ENCODE peak calls at places on chromosomes 11 and 22, in four cellular contexts. One of them, this sample, is unnamed.

GRCh38 chr22:29733362-29734322 is 13.8 kb downstream of the CABP7 start:
- DNase-seq in H9: no peak
- DNase-seq in transverse colon: peak; percentile 33
- DNase-seq in adrenal gland: peak; percentile 91
- DNase-seq in this sample: peak; percentile 60

GRCh38 chr11:38416141-38416540 is 1818.1 kb upstream of the RAG2 start:
- DNase-seq in transverse colon: no peak
- DNase-seq in adrenal gland: no peak
- DNase-seq in H9: no peak
- DNase-seq in this sample: no peak

GRCh38 chr11:130726234-130726559 is 190.1 kb downstream of the SNX19 start:
- DNase-seq in adrenal gland: no peak
- DNase-seq in H9: no peak
- DNase-seq in transverse colon: peak; percentile 13
- DNase-seq in this sample: no peak

GRCh38 chr22:19885841-19886592 is 31.3 kb upstream of the GNB1L start:
- DNase-seq in adrenal gland: no peak
- DNase-seq in H9: no peak
- DNase-seq in transverse colon: no peak
- DNase-seq in this sample: no peak

GRCh38 chr22:49623715-49624114 is 204.0 kb downstream of the BRD1 start:
- DNase-seq in adrenal gland: no peak
- DNase-seq in H9: no peak
- DNase-seq in transverse colon: no peak
- DNase-seq in this sample: peak; percentile 0

GRCh38 chr11:1889941-1890855 is 1.5 kb downstream of the PRR33 start:
- DNase-seq in adrenal gland: no peak
- DNase-seq in transverse colon: no peak
- DNase-seq in H9: no peak
- DNase-seq in this sample: no peak

GRCh38 chr22:42174062-42174461 is 43.5 kb upstream of the CYP2D6 start:
- DNase-seq in adrenal gland: no peak
- DNase-seq in transverse colon: no peak
- DNase-seq in H9: no peak
- DNase-seq in this sample: no peak

GRCh38 chr11:83364500-83365059 is 78.4 kb upstream of the CCDC90B start:
- DNase-seq in transverse colon: no peak
- DNase-seq in adrenal gland: no peak
- DNase-seq in H9: no peak
- DNase-seq in this sample: no peak

GRCh38 chr11:11510939-11511338 is 110.9 kb downstream of the GALNT18 start:
- DNase-seq in transverse colon: peak; percentile 37
- DNase-seq in H9: no peak
- DNase-seq in adrenal gland: peak; percentile 43
- DNase-seq in this sample: peak; percentile 15

GRCh38 chr11:34552270-34552669 is 38.7 kb upstream of the ELF5 start:
- DNase-seq in transverse colon: no peak
- DNase-seq in H9: no peak
- DNase-seq in adrenal gland: no peak
- DNase-seq in this sample: no peak

GRCh38 chr11:7143908-7144307 is 55.1 kb downstream of the RBMXL2 start:
- DNase-seq in transverse colon: no peak
- DNase-seq in adrenal gland: no peak
- DNase-seq in H9: no peak
- DNase-seq in this sample: no peak

GRCh38 chr11:124669193-124669592 is 4.3 kb downstream of the SIAE start:
- DNase-seq in H9: peak; percentile 51
- DNase-seq in transverse colon: peak; percentile 35
- DNase-seq in adrenal gland: peak; percentile 20
- DNase-seq in this sample: peak; percentile 46

GRCh38 chr11:94934836-94935235 is 38.5 kb downstream of the CWC15 start:
- DNase-seq in H9: no peak
- DNase-seq in transverse colon: no peak
- DNase-seq in adrenal gland: no peak
- DNase-seq in this sample: no peak

GRCh38 chr11:129589190-129589589 is 213.5 kb downstream of the BARX2 start:
- DNase-seq in adrenal gland: no peak
- DNase-seq in H9: peak; percentile 78
- DNase-seq in transverse colon: no peak
- DNase-seq in this sample: peak; percentile 15

GRCh38 chr22:44353063-44353440 is 40.3 kb upstream of the SHISAL1 start:
- DNase-seq in H9: no peak
- DNase-seq in adrenal gland: peak; percentile 2
- DNase-seq in transverse colon: no peak
- DNase-seq in this sample: no peak

GRCh38 chr11:95652002-95652472 is 137.5 kb downstream of the FAM76B start:
- DNase-seq in adrenal gland: no peak
- DNase-seq in transverse colon: no peak
- DNase-seq in H9: no peak
- DNase-seq in this sample: no peak

GRCh38 chr22:18114976-18115652 is 4.5 kb downstream of the TUBA8 start:
- DNase-seq in adrenal gland: no peak
- DNase-seq in H9: no peak
- DNase-seq in transverse colon: no peak
- DNase-seq in this sample: no peak

GRCh38 chr11:201936-202335 is 5.3 kb downstream of the BET1L start:
- DNase-seq in transverse colon: no peak
- DNase-seq in H9: no peak
- DNase-seq in adrenal gland: no peak
- DNase-seq in this sample: no peak

GRCh38 chr11:33094157-33094556 is 54.8 kb downstream of the TCP11L1 start:
- DNase-seq in H9: no peak
- DNase-seq in adrenal gland: no peak
- DNase-seq in transverse colon: no peak
- DNase-seq in this sample: no peak

GRCh38 chr11:3626250-3626960 is 15.4 kb downstream of the ART5 start:
- DNase-seq in adrenal gland: peak; percentile 51
- DNase-seq in transverse colon: peak; percentile 30
- DNase-seq in H9: peak; percentile 57
- DNase-seq in this sample: no peak

GRCh38 chr22:47658182-47658581 is 895.7 kb downstream of the TBC1D22A start:
- DNase-seq in H9: peak; percentile 10
- DNase-seq in adrenal gland: no peak
- DNase-seq in transverse colon: no peak
- DNase-seq in this sample: no peak

GRCh38 chr22:33114570-33114969 is 56.4 kb upstream of the SYN3 start:
- DNase-seq in adrenal gland: no peak
- DNase-seq in H9: no peak
- DNase-seq in transverse colon: no peak
- DNase-seq in this sample: no peak

GRCh38 chr11:123122341-123122740 is 60.4 kb upstream of the HSPA8 start:
- DNase-seq in H9: no peak
- DNase-seq in adrenal gland: peak; percentile 54
- DNase-seq in transverse colon: peak; percentile 21
- DNase-seq in this sample: no peak

GRCh38 chr11:88590366-88590765 is 252.8 kb upstream of the CTSC start:
- DNase-seq in transverse colon: no peak
- DNase-seq in adrenal gland: no peak
- DNase-seq in H9: no peak
- DNase-seq in this sample: no peak

GRCh38 chr11:70471254-70471653 is 72.9 kb downstream of the CTTN start:
- DNase-seq in transverse colon: no peak
- DNase-seq in adrenal gland: no peak
- DNase-seq in H9: peak; percentile 75
- DNase-seq in this sample: peak; percentile 55

GRCh38 chr11:125267548-125267947 is 103.0 kb downstream of the PKNOX2 start:
- DNase-seq in H9: no peak
- DNase-seq in adrenal gland: no peak
- DNase-seq in transverse colon: no peak
- DNase-seq in this sample: no peak

GRCh38 chr11:111370902-111371578 is 8.0 kb downstream of the POU2AF1 start:
- DNase-seq in adrenal gland: no peak
- DNase-seq in H9: no peak
- DNase-seq in transverse colon: no peak
- DNase-seq in this sample: no peak

GRCh38 chr22:26313291-26313690 is 115.8 kb upstream of the ASPHD2 start:
- DNase-seq in transverse colon: no peak
- DNase-seq in H9: no peak
- DNase-seq in adrenal gland: no peak
- DNase-seq in this sample: no peak
- TF ChIP-seq CTCF in transverse colon: no peak
- TF ChIP-seq CTCF in H9: no peak
- TF ChIP-seq CTCF in adrenal gland: no peak
- TF ChIP-seq CTCF in this sample: no peak

DNA sequence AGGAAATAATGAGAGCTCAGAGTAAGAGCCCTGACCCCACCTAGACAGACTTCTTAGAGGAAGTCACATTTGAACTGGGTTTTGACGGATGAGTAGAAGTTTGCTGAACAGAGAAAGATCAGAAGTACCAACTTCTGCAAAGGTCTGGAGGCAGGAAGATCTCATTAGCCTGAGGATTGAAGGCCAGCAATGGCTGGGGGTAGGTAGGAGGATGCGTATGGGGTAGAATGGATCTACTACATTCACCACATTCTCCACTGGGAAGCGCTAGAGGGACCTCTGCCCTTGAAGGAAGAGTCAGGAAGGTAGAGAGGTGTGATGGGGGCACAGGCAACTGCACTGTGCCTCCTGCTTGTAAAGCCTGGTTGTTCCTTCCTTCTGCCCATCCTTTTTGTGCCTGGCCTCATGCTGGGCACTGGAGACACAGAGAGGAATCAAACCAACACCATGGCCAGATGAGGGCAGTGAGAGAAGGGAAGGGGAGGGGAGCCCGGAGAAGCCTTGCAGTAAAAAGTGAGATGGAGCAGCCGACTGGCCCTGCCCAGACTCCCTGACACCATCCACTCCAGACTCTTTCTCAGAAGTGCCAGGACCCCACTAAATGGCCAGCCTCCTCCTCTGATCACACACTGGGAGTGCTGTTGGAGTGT is 4.9 kb downstream of the TPBGL start:
- DNase-seq in adrenal gland: no peak
- DNase-seq in transverse colon: no peak
- DNase-seq in H9: peak; percentile 59
- DNase-seq in this sample: no peak
- TF ChIP-seq CTCF in adrenal gland: no peak
- TF ChIP-seq CTCF in transverse colon: no peak
- TF ChIP-seq CTCF in H9: peak; percentile 64
- TF ChIP-seq CTCF in this sample: no peak

DNA sequence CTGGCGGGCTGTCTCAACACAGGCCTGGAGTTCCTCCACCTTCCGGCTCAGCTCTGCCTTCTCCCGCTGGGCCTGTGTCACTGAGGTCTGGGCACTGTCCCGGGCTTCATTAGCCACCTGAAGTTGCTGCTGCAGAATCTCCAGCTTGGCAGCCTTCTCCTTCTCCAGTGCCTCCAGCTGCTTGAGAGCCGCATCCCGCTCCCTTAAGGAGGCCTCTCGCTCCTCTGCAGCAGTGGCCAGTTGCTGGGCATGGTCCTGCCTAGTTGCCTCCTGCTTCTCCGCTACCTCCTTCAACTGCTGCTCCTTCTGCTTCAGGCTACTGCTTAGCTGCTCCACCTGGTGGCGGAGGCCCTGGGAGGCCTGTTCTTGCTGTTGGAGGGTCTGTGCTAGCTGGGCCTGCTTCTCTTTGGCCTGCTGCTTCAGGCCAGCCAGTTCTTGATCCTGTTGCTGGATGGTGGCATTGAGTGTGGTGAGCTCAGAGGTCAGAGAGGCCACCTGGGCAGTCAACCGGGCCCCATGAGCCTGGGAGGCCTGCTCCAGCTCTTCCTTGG is 16.9 kb downstream of the IL18BP start:
- DNase-seq in H9: peak; percentile 63
- DNase-seq in adrenal gland: no peak
- DNase-seq in transverse colon: no peak
- DNase-seq in this sample: peak; percentile 60
- TF ChIP-seq CTCF in H9: peak; percentile 63
- TF ChIP-seq CTCF in adrenal gland: no peak
- TF ChIP-seq CTCF in transverse colon: no peak
- TF ChIP-seq CTCF in this sample: peak; percentile 33

DNA sequence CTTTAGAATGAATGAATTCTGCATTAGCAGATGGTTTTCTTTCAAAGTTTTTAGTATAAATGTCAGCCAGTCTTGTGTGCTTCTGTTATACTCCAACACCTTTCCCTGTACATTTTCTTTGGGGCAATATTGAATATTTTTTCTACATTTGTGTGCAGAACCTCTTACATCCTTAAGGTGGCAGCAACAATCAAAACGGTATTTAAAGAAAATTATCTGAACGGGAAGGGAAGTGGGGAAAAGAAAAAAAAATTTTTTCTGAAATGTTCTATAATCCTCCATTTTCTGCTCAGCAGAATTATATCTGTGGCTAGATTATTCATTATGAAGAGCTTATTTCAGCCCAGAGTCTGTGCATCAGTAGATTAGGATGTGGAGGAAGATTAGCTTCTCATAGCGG is 347.3 kb upstream of the RAG2 start:
- DNase-seq in H9: no peak
- DNase-seq in adrenal gland: no peak
- DNase-seq in transverse colon: no peak
- DNase-seq in this sample: no peak
- TF ChIP-seq CTCF in H9: peak; percentile 62
- TF ChIP-seq CTCF in adrenal gland: no peak
- TF ChIP-seq CTCF in transverse colon: peak; percentile 8
- TF ChIP-seq CTCF in this sample: peak; percentile 48

GRCh38 chr22:45446216-45446615 is 32.7 kb downstream of the RIBC2 start:
- DNase-seq in transverse colon: no peak
- DNase-seq in adrenal gland: no peak
- DNase-seq in H9: no peak
- DNase-seq in this sample: no peak

GRCh38 chr22:45441158-45441557 is 27.7 kb downstream of the RIBC2 start:
- DNase-seq in transverse colon: peak; percentile 51
- DNase-seq in H9: peak; percentile 70
- DNase-seq in adrenal gland: peak; percentile 63
- DNase-seq in this sample: peak; percentile 53

GRCh38 chr22:45445031-45445710 is 31.7 kb downstream of the RIBC2 start:
- DNase-seq in H9: no peak
- DNase-seq in transverse colon: no peak
- DNase-seq in adrenal gland: no peak
- DNase-seq in this sample: no peak

GRCh38 chr22:45442120-45442519 is 28.6 kb downstream of the RIBC2 start:
- DNase-seq in H9: no peak
- DNase-seq in transverse colon: no peak
- DNase-seq in adrenal gland: no peak
- DNase-seq in this sample: no peak

GRCh38 chr22:45444168-45444567 is 30.7 kb downstream of the RIBC2 start:
- DNase-seq in transverse colon: no peak
- DNase-seq in adrenal gland: no peak
- DNase-seq in H9: no peak
- DNase-seq in this sample: no peak
- TF ChIP-seq CTCF in transverse colon: no peak
- TF ChIP-seq CTCF in adrenal gland: no peak
- TF ChIP-seq CTCF in H9: no peak
- TF ChIP-seq CTCF in this sample: no peak

GRCh38 chr11:47216141-47216798 is 1.5 kb downstream of the DDB2 start:
- DNase-seq in adrenal gland: peak; percentile 76
- DNase-seq in H9: no peak
- DNase-seq in transverse colon: peak; percentile 68
- DNase-seq in this sample: no peak
- TF ChIP-seq CTCF in adrenal gland: no peak
- TF ChIP-seq CTCF in H9: no peak
- TF ChIP-seq CTCF in transverse colon: no peak
- TF ChIP-seq CTCF in this sample: no peak

This sample was measured in nephron progenitor cell.